ENCODE peak calls at places on chromosomes 2 and 18, in four cellular contexts. V is mesendoderm, W is left ventricle myocardium inferior, O is tibial nerve. X is an unnamed sample.

GRCh38 chr2:31693882-31694281 is 113.1 kb upstream of the SRD5A2 start:
- DNase-seq in W (no peak), V (peak), O (no peak), X (no peak)

GRCh38 chr2:224517963-224518362 is 67.2 kb downstream of the CUL3 start:
- DNase-seq in W (no peak), O (no peak), V (no peak), X (no peak)

GRCh38 chr18:43935051-43935412 is 657.7 kb upstream of the SYT4 start:
- DNase-seq in V (no peak), O (no peak), W (no peak), X (no peak)

GRCh38 chr2:938181-939005 is 12.3 kb upstream of the SNTG2 start:
- DNase-seq in O (no peak), V (no peak), W (no peak), X (no peak)

GRCh38 chr18:59446012-59446411 is 86.9 kb upstream of the LMAN1 start:
- DNase-seq in O (no peak), V (peak), W (no peak), X (no peak)

GRCh38 chr2:104975371-104975770 is 62.5 kb upstream of the MRPS9 start:
- DNase-seq in W (no peak), V (no peak), O (no peak), X (no peak)

GRCh38 chr2:200177971-200178911 is 128.3 kb upstream of the SPATS2L start:
- DNase-seq in V (peak), W (peak), O (no peak), X (no peak)

GRCh38 chr2:221943078-221943810 is 355.6 kb downstream of the PAX3 start:
- DNase-seq in V (no peak), O (peak), W (no peak), X (peak)

GRCh38 chr2:86194751-86195054 is 559 bp downstream of the IMMT start:
- DNase-seq in V (no peak), W (no peak), O (no peak), X (no peak)

GRCh38 chr2:43325448-43325811 is 99.0 kb upstream of the ZFP36L2 start:
- DNase-seq in V (no peak), W (no peak), O (no peak), X (no peak)

GRCh38 chr2:233267516-233268245 is 16.2 kb downstream of the ATG16L1 start:
- DNase-seq in O (no peak), W (no peak), V (no peak), X (no peak)

GRCh38 chr18:23200751-23201150 is 65.5 kb downstream of the CABLES1 start:
- DNase-seq in W (no peak), O (no peak), V (peak), X (no peak)
- H3K4me3 ChIP-seq in W (no peak), O (no peak), V (no peak), X (no peak)

DNA sequence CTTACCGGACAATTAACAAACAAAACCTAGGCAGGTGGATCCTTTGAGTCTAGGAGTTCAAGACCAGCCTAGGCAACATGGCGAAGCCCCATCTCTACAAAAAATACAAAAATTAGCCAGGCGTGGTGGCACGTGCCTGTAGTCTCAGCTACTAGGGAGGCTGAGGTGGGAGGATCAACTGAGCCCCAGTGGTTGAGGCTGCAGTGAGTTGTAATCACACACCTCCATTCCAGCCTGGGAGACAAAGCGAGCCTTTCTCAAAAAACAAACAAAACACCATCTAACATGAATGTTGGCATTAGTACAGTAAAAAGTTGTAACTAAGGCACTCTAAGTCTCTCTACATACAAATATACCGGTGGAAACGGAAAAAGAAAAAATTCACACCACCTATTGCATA is 5.3 kb downstream of the SP3 start:
- DNase-seq in O (no peak), W (no peak), V (no peak), X (no peak)
- H3K4me3 ChIP-seq in O (no peak), W (no peak), V (no peak), X (no peak)

DNA sequence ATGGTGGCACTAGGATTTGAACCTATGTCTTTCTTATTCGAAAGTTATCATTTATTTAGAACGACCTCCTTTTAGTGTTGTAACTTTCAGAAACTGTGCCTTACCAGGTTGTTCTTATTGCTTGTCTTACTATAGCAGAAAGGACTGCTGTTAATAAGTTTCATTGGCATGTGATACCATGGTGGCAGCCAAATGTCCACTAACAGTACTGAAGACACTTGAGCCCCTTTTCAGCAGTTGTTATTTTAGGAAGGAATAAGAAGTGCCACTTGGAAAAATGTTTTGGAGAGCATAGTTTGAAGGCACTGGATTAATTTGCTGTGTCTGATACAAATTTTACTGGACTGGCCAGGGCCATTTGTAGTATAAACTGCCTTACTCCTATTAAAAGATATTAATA is 37.7 kb downstream of the CEP192 start:
- DNase-seq in O (no peak), W (no peak), V (no peak), X (no peak)
- H3K4me3 ChIP-seq in O (no peak), W (no peak), V (no peak), X (no peak)

DNA sequence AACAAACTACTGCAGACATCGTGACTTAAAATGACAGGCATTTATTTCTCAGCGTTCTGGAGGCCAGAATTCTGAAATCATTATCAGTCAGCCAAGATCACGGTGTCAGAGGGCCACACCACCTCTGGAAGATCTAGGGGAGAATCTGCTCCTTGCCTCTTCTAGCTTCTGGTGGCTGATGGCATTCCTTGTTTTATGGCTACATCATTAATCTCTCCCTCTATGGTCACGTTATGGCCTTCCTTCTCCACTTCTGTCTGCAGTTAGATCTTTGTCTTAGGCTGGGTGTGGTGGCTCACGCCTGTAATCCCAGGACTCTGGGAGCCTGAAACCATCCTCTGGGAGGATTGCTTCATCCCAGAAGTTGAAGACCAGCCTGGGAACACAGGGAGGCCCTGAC is 8.3 kb downstream of the LCLAT1 start:
- DNase-seq in W (no peak), O (no peak), V (no peak), X (no peak)
- H3K4me3 ChIP-seq in W (no peak), O (no peak), V (no peak), X (no peak)

DNA sequence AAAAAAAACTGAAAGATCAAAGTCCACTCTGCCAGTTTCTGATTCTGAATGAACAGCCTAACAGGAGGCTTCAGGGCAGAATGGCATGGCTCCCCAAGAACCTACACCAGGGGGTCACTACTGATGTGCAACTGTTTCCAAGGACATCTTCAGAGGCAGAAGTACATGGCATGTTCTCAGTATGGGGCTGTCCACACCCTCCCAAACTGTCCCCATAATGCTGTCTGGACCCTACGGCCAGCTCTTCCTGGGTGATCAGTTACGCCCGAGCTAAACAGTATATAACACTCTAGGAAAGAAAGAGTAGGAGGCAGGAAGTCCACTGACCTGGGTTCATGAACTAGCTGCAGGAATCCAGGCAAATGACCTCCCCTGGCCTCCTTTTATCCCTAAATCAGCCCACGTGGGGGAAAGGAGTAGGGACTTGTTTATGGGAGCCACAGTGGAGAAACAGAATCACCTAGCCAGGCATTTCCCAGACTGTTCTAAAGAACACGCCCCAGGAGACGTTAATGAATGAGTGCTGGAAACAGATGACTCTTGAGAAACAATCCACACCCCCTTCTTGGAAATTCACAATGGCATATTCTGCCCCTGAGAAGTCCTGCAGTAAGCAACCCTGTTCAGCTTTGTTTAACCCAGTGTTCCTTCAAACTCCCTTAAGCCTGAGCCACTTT is 2.5 kb downstream of the TMBIM1 start:
- DNase-seq in O (peak), W (no peak), V (no peak), X (peak)
- H3K4me3 ChIP-seq in O (peak), W (peak), V (no peak), X (peak)

GRCh38 chr2:137220438-137220998 is 455.2 kb downstream of the THSD7B start:
- DNase-seq in W (no peak), O (no peak), V (no peak), X (no peak)

GRCh38 chr2:137228566-137228965 is 463.2 kb downstream of the THSD7B start:
- DNase-seq in V (no peak), O (no peak), W (no peak), X (no peak)

GRCh38 chr2:137221797-137222492 is 456.6 kb downstream of the THSD7B start:
- DNase-seq in W (no peak), V (no peak), O (no peak), X (no peak)

DNA sequence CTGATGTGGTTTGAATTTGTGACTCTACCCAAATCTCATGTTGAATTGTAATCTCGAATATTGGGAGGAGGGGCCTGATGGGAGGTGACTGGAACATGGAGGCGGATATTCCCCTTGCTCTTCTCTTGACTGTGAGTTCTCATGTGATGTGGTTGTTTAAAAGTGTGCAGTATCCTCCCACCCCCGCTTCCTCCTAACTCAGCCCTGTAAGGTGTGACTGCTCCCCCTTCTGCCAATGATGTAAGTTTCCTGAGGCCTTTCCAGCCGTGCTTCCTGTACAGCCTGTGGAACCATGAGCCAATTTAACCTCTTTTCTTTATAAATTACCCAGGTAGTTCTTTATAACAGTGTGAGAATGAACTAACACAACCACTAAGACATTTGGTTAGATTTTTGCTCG is 458.4 kb downstream of the THSD7B start:
- DNase-seq in W (no peak), V (peak), O (no peak), X (no peak)
- H3K4me3 ChIP-seq in W (no peak), V (no peak), O (no peak), X (no peak)

GRCh38 chr2:61377046-61377445 is 93.8 kb downstream of the USP34 start:
- DNase-seq in O (no peak), V (no peak), W (no peak), X (no peak)
- H3K4me3 ChIP-seq in O (no peak), V (no peak), W (no peak), X (no peak)

DNA sequence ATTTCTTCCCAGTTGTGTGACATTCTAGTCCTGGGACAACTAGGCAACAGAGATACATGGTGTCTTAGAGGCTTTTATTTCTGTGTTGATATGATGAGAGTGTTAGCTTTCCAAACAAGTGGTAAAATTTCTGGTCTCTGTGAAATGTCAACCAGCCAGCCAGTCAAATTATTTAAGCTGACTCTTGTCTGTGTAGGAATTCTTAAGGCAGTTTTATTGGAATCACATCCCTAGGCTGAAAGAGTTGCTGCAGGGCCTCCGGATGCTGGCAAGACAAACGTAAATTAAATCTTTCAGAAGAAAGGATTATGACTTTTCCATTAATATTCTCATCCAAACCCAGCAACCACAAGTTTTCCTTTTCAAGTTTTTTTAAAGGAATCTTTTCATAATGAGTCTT is 44.6 kb downstream of the SERPINB7 start:
- DNase-seq in O (no peak), W (no peak), V (no peak), X (no peak)
- H3K4me3 ChIP-seq in O (no peak), W (no peak), V (no peak), X (no peak)

GRCh38 chr2:63696496-63696895 is 107.7 kb downstream of the MDH1 start:
- DNase-seq in V (no peak), W (no peak), O (no peak), X (no peak)

GRCh38 chr2:63698825-63699548 is 110.2 kb downstream of the MDH1 start:
- DNase-seq in O (peak), V (peak), W (peak), X (peak)

GRCh38 chr2:63699549-63699839 is 110.7 kb downstream of the MDH1 start:
- DNase-seq in V (no peak), W (no peak), O (no peak), X (no peak)

GRCh38 chr2:63695583-63695982 is 106.8 kb downstream of the MDH1 start:
- DNase-seq in O (no peak), W (no peak), V (no peak), X (no peak)

DNA sequence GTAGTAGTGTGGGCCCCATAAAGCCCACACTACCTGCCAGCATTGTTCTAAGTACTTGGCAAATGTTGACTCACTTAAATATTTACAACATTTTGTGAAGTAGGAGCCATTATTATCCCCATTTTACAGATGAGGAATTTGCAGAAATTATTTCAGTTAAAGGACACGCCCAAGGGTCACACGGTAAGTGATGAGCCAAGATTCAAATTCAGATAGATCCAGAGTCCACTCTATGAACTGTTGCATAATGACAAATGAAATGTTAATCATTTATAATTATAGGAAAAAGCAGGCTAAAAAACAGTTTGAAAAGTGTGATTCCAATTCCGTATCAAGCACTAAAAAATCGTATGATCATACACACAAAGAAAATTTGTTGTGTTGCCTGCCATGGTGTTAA is 108.4 kb downstream of the MDH1 start:
- DNase-seq in O (no peak), W (no peak), V (no peak), X (no peak)
- H3K4me3 ChIP-seq in O (no peak), W (no peak), V (no peak), X (no peak)